ENCODE peak calls at places on chromosomes 12 and 14, in seven cellular contexts. O is SK-N-SH, E is PC-3, L is fibroblast of lung, W is HCT116, S is IMR-90, C is astrocyte. B is an unnamed sample.

GRCh38 chr14:88129306-88130056 is 124.5 kb downstream of the GPR65 start:
- DNase-seq in O (no peak), E (peak; percentile 77), L (peak; percentile 77), W (no peak), S (peak; percentile 23), C (peak; percentile 69), B (no peak)

GRCh38 chr14:105070760-105071137 is 5.5 kb upstream of the GPR132 start:
- DNase-seq in O (no peak), E (no peak), L (no peak), W (no peak), S (no peak), C (no peak), B (peak; percentile 71)

GRCh38 chr12:27366621-27367020 is 34.0 kb downstream of the BMAL2 start:
- DNase-seq in O (no peak), E (peak; percentile 80), L (no peak), W (no peak), S (no peak), C (no peak), B (no peak)

GRCh38 chr12:99311373-99311772 is 336.2 kb upstream of the GARIN6 start:
- DNase-seq in O (no peak), E (no peak), L (no peak), W (no peak), S (no peak), C (no peak), B (no peak)

GRCh38 chr12:102483466-102483865 is 3.1 kb upstream of the IGF1 start:
- DNase-seq in O (no peak), E (no peak), L (no peak), W (no peak), S (no peak), C (no peak), B (no peak)

GRCh38 chr14:65103150-65103760 is 938 bp upstream of the MAX start:
- DNase-seq in O (peak; percentile 23), E (peak; percentile 29), L (peak; percentile 24), W (no peak), S (peak; percentile 27), C (no peak), B (no peak)

GRCh38 chr12:53751336-53752191 is at the start of gene CISTR:
- DNase-seq in O (peak; percentile 66), E (no peak), L (no peak), W (no peak), S (no peak), C (no peak), B (peak; percentile 77)

GRCh38 chr14:89542768-89543419 is 125.9 kb upstream of the FOXN3 start:
- DNase-seq in O (no peak), E (no peak), L (peak; percentile 30), W (no peak), S (no peak), C (no peak), B (no peak)

GRCh38 chr14:91708795-91709194 is 23.1 kb downstream of the CATSPERB start:
- DNase-seq in O (no peak), E (no peak), L (no peak), W (no peak), S (no peak), C (no peak), B (no peak)

GRCh38 chr12:17030338-17030737 is 424.4 kb upstream of the LMO3 start:
- DNase-seq in O (no peak), E (no peak), L (no peak), W (no peak), S (no peak), C (no peak), B (no peak)

GRCh38 chr14:61033024-61033423 is 52.0 kb downstream of the SLC38A6 start:
- DNase-seq in O (peak; percentile 22), E (no peak), L (no peak), W (no peak), S (no peak), C (no peak), B (no peak)

GRCh38 chr14:76917759-76918175 is 91.6 kb downstream of the LRRC74A start:
- DNase-seq in O (no peak), E (no peak), L (peak; percentile 21), W (no peak), S (no peak), C (no peak), B (no peak)

GRCh38 chr14:101927859-101928258 is 36.5 kb upstream of the DYNC1H1 start:
- DNase-seq in O (peak; percentile 93), E (no peak), L (peak; percentile 92), W (no peak), S (peak; percentile 98), C (peak; percentile 90), B (peak; percentile 96)
- H3K27ac ChIP-seq in O (peak overlapping the region; percentile 67), E (no peak overlapping the region), L (peak overlapping the region; percentile 85), W (no peak overlapping the region), S (no peak overlapping the region), C (peak overlapping the region; percentile 59), B (no peak overlapping the region)

GRCh38 chr14:103418508-103418818 is 33.2 kb downstream of the MARK3 start:
- DNase-seq in O (no peak), E (no peak), L (peak; percentile 76), W (no peak), S (peak; percentile 87), C (peak; percentile 68), B (no peak)
- H3K4me3 ChIP-seq in O (no peak overlapping the region), E (no peak overlapping the region), L (no peak overlapping the region), W (no peak overlapping the region), S (no peak overlapping the region), C (no peak overlapping the region), B (no peak overlapping the region)

GRCh38 chr14:94111276-94112095 is 950 bp downstream of the IFI27 start:
- DNase-seq in O (no peak), E (no peak), L (no peak), W (no peak), S (no peak), C (no peak), B (peak; percentile 77)
- H3K9ac ChIP-seq in O (no peak overlapping the region), E (no peak overlapping the region), L (no peak overlapping the region), W (no peak overlapping the region), S (no peak overlapping the region), C (no peak overlapping the region), B (peak overlapping the region; percentile 72)

DNA sequence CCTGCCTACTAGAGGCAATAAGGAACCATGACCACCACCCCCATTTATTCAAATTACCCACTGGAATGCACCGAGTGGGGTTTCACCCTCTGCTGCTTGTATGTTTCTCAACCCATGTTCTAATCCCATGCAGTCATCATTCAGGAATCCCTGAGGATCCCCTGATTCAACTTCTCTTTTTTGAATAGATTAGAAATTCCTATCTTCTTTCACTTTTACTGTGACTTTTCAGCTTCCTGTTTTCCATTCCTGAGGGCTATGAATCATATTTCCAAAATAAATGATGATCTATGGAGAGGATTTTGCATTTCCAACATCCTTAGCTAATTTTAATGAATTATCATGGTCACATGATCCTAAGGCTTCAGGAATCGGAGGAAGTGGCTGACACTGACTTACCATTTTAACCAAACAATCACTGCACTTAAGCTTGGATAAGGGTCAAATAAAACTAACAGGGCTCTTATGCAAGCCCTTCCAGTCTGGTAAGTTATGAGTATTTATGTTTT is 19.4 kb upstream of the P2RX4 start:
- DNase-seq in O (no peak), E (peak; percentile 68), L (peak; percentile 96), W (no peak), S (peak; percentile 97), C (peak; percentile 95), B (no peak)
- H3K27ac ChIP-seq in O (peak overlapping the region; percentile 76), E (no peak overlapping the region), L (peak overlapping the region; percentile 85), W (no peak overlapping the region), S (peak overlapping the region; percentile 93), C (peak overlapping the region; percentile 86), B (no peak overlapping the region)

DNA sequence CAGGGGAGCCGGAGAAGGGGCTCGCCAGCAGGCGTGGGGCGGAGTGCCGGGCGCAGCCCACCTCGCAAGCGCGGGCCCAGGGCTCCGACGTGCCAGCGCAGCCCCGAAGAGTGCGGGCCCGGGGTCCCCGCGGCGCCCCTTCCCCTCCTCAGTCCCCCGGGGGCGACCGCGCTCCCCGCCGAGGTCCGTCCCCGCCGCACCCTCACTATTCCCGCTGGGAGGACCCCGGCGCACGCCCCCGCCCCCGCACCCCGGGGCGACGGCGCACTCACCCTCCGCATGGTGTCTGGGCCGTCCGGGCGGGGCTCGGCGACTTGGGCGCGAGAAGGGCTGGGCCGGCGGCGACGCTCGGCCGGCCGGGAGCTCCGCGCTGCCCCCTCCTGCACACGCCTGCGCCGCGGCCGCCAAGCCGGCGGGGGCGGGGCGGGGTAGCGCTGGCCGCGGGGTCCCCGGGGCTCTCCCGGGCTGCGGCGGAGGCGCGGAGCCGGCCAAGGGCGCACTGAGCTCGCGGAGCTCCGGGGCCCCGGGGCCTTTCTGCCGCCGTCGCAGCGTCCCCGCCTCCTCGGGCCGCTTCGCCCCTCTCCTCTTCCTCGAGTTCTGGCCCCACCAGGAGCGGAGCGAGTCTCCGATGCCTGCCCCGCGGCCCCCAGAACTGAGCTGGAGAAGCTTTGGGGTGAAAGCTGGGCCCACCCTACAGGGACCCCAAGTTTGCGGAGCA is 130.0 kb downstream of the NDUFA12 start:
- DNase-seq in O (peak; percentile 89), E (no peak), L (no peak), W (no peak), S (no peak), C (no peak), B (peak; percentile 80)
- H3K4me3 ChIP-seq in O (no peak overlapping the region), E (peak overlapping the region; percentile 40), L (peak overlapping the region; percentile 41), W (peak overlapping the region; percentile 45), S (peak overlapping the region; percentile 21), C (peak overlapping the region; percentile 28), B (peak overlapping the region; percentile 44)

DNA sequence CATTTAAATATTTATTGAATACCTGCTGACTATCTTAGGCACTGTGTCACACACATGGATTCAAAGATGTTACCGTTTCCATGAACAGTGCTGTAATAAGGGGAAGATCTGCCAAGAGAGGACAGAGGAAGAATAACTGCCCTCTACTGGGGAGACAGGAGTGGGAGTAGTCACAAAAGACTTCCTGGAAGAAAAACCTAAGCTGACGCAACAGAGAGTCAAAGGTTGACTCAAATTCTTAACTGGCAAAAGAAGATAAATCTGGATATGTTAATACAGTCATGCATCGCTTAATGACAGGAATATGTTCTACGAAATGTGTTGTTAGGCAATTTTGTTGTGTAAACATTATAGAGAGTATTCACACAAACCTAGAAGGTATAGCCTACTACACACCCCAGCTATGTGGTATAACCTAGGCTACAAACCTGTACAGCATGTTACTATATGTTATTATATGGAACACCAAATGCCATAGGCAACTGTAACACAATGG is 51.5 kb downstream of the DCAF5 start:
- DNase-seq in O (peak; percentile 20), E (peak; percentile 81), L (peak; percentile 87), W (peak; percentile 21), S (peak; percentile 91), C (peak; percentile 84), B (no peak)
- H3K9ac ChIP-seq in O (no peak overlapping the region), E (no peak overlapping the region), L (no peak overlapping the region), W (no peak overlapping the region), S (no peak overlapping the region), C (no peak overlapping the region), B (no peak overlapping the region)

DNA sequence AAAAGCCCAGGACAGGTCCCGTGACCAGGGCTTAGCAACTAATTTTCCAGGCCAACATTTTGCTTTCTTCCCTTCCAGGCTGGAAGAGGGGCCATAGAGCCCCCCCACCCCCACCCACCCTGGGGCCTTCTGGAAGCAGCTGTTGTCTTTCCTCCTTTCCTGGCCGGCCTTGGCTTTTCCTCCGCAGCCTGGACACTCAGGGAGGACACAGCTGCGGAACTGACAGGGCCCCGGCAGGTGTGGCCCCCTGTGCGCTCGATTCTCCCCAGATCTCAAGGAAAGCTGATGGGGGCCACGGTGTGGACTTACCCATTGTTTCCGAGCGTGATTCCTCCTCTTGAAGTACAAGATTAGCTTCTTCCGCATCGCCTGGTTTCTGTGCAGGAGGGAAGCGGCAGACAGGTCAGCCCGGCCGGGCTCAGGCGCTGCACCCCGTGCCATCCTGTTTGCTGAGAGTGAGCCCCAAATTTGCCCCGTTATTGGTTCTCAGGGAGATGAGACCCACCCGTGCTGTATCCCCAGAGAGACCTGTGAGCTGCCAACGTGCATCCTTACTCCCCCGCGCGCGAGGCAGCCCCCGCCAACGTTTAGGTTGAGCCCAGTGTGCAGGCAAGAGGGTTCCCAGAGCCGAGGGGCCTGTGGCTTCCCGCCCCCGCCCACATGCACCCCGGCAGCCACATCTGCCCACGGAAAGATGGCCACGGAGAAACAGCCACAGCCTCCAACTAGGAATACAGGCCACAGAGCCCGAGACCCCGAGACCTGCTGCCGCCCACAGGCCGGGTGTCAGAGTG is 129.6 kb downstream of the NCOR2 start:
- DNase-seq in O (no peak), E (no peak), L (no peak), W (no peak), S (no peak), C (no peak), B (no peak)
- H3K27ac ChIP-seq in O (no peak overlapping the region), E (no peak overlapping the region), L (no peak overlapping the region), W (no peak overlapping the region), S (no peak overlapping the region), C (no peak overlapping the region), B (no peak overlapping the region)

B was measured in kidney.